ENCODE peak calls at places on chromosomes 13 and 19, in nine cellular contexts. G, R, M, K, H, D, N, S and O are unnamed samples.

GRCh38 chr19:1132625-1133383 is 29.0 kb downstream of the GPX4 start:
- DNase-seq in D (no peak), M (no peak), S (no peak), H (no peak), R (no peak), N (no peak), G (peak), K (no peak), O (no peak)

GRCh38 chr19:30447276-30447870 is 75.2 kb downstream of the ZNF536 start:
- DNase-seq in N (peak), K (no peak), D (no peak), M (no peak), R (no peak), S (no peak), H (no peak), G (no peak), O (peak)

GRCh38 chr19:4997297-4997696 is 28.4 kb downstream of the KDM4B start:
- DNase-seq in D (no peak), R (no peak), H (no peak), K (no peak), S (no peak), M (no peak), N (no peak), G (no peak), O (no peak)

GRCh38 chr13:90696254-90696653 is 651.2 kb upstream of the MIR17HG start:
- DNase-seq in K (no peak), N (no peak), S (no peak), G (no peak), R (peak), D (no peak), M (peak), H (peak), O (peak)

GRCh38 chr19:47479701-47480503 is 4.1 kb downstream of the KPTN start:
- DNase-seq in H (no peak), R (no peak), M (no peak), N (no peak), K (no peak), D (no peak), G (no peak), S (no peak), O (no peak)

GRCh38 chr19:38395381-38396127 is 7.1 kb downstream of the SPRED3 start:
- DNase-seq in D (no peak), H (no peak), G (no peak), M (no peak), R (no peak), N (no peak), S (no peak), K (no peak), O (no peak)

GRCh38 chr19:42529248-42529764 is 1.0 kb upstream of the CEACAM1 start:
- DNase-seq in D (no peak), H (peak), K (peak), N (no peak), R (peak), M (peak), S (peak), G (peak), O (no peak)

GRCh38 chr13:60286707-60287106 is 110.3 kb upstream of the TDRD3 start:
- DNase-seq in N (no peak), S (no peak), H (no peak), D (no peak), G (no peak), M (no peak), R (no peak), K (no peak), O (no peak)

GRCh38 chr19:7395360-7395781 is 46.6 kb downstream of the ARHGEF18 start:
- DNase-seq in H (no peak), D (no peak), R (no peak), K (peak), M (no peak), G (no peak), N (no peak), S (peak), O (no peak)

GRCh38 chr13:106537521-106537920 is 2.1 kb upstream of the EFNB2 start:
- DNase-seq in D (no peak), S (no peak), N (no peak), G (no peak), R (no peak), M (no peak), H (no peak), K (no peak), O (no peak)

GRCh38 chr13:60811581-60811980 is 414.6 kb downstream of the TDRD3 start:
- DNase-seq in N (no peak), H (no peak), S (no peak), R (no peak), G (no peak), M (no peak), K (no peak), D (no peak), O (no peak)

GRCh38 chr19:44746946-44747738 is 1.4 kb upstream of the BCL3 start:
- DNase-seq in M (peak), D (peak), G (peak), H (peak), K (peak), N (peak), R (no peak), S (peak), O (peak)

GRCh38 chr13:68784275-68784674 is 1323.4 kb upstream of the ATXN8OS start:
- DNase-seq in K (no peak), H (no peak), D (no peak), S (no peak), G (no peak), N (no peak), M (no peak), R (no peak), O (no peak)

GRCh38 chr13:77028202-77028601 is 1.2 kb upstream of the FBXL3 start:
- DNase-seq in S (no peak), M (no peak), D (no peak), N (no peak), R (no peak), G (no peak), H (peak), K (no peak), O (no peak)

GRCh38 chr13:110925023-110925608 is 10.2 kb upstream of the ANKRD10 start:
- DNase-seq in K (no peak), D (no peak), G (no peak), R (no peak), S (no peak), H (peak), N (no peak), M (no peak), O (no peak)

GRCh38 chr19:13117176-13117771 is 734 bp upstream of the TRMT1 start:
- DNase-seq in M (no peak), D (no peak), N (no peak), H (no peak), S (no peak), K (peak), R (no peak), G (no peak), O (no peak)

GRCh38 chr13:105572401-105572800 is 963.1 kb downstream of the EFNB2 start:
- DNase-seq in G (no peak), H (peak), S (no peak), D (no peak), M (no peak), N (no peak), R (peak), K (no peak), O (no peak)

GRCh38 chr13:76764429-76764828 is 121.8 kb downstream of the KCTD12 start:
- DNase-seq in H (peak), G (peak), N (peak), M (peak), S (peak), K (no peak), R (no peak), D (no peak), O (no peak)

GRCh38 chr19:5913739-5914357 is at the start of gene CAPS:
- DNase-seq in G (no peak), H (peak), R (no peak), D (no peak), M (peak), N (peak), S (no peak), K (no peak), O (peak)

GRCh38 chr19:35792888-35793287 is 17.5 kb downstream of the ARHGAP33 start:
- DNase-seq in N (no peak), M (no peak), R (no peak), G (no peak), K (no peak), S (no peak), H (no peak), D (no peak), O (no peak)

GRCh38 chr13:80235559-80236296 is 105.2 kb downstream of the SPRY2 start:
- DNase-seq in H (peak), D (no peak), G (no peak), M (no peak), N (no peak), S (no peak), K (peak), R (peak), O (peak)

GRCh38 chr13:100434010-100434763 is 154.4 kb downstream of the GGACT start:
- DNase-seq in K (peak), H (peak), N (no peak), R (peak), S (no peak), G (no peak), D (no peak), M (peak), O (peak)

GRCh38 chr13:36685912-36686311 is 12.1 kb downstream of the SERTM1 start:
- DNase-seq in M (peak), S (peak), H (peak), G (no peak), D (no peak), N (no peak), K (no peak), R (peak), O (peak)

GRCh38 chr13:49836516-49836915 is 44.0 kb upstream of the KPNA3 start:
- DNase-seq in M (no peak), G (no peak), D (no peak), S (no peak), R (no peak), K (no peak), N (no peak), H (no peak), O (no peak)

GRCh38 chr19:50969413-50969760 is at the start of gene KLK6:
- DNase-seq in K (no peak), H (no peak), R (no peak), M (no peak), S (no peak), D (no peak), G (no peak), N (no peak), O (no peak)

GRCh38 chr19:37221136-37221535 is 3.1 kb downstream of the ZNF383 start:
- DNase-seq in M (no peak), G (no peak), N (no peak), R (no peak), K (no peak), S (no peak), H (no peak), D (no peak), O (no peak)

GRCh38 chr19:16541526-16542044 is 652 bp downstream of the CHERP start:
- DNase-seq in G (peak), S (no peak), K (peak), R (no peak), H (peak), N (no peak), M (peak), D (no peak), O (no peak)

GRCh38 chr13:112455476-112456059 is 79.4 kb downstream of the SPACA7 start:
- DNase-seq in R (no peak), S (no peak), K (no peak), N (no peak), M (no peak), H (no peak), G (no peak), D (no peak), O (no peak)

GRCh38 chr13:111964411-111965035 is 102.4 kb upstream of the SOX1 start:
- DNase-seq in N (no peak), G (no peak), K (no peak), H (no peak), M (no peak), R (no peak), D (no peak), S (no peak), O (no peak)

GRCh38 chr13:106230450-106230849 is 305.0 kb downstream of the EFNB2 start:
- DNase-seq in H (peak), R (no peak), G (no peak), N (no peak), M (peak), D (no peak), K (no peak), S (no peak), O (no peak)

DNA sequence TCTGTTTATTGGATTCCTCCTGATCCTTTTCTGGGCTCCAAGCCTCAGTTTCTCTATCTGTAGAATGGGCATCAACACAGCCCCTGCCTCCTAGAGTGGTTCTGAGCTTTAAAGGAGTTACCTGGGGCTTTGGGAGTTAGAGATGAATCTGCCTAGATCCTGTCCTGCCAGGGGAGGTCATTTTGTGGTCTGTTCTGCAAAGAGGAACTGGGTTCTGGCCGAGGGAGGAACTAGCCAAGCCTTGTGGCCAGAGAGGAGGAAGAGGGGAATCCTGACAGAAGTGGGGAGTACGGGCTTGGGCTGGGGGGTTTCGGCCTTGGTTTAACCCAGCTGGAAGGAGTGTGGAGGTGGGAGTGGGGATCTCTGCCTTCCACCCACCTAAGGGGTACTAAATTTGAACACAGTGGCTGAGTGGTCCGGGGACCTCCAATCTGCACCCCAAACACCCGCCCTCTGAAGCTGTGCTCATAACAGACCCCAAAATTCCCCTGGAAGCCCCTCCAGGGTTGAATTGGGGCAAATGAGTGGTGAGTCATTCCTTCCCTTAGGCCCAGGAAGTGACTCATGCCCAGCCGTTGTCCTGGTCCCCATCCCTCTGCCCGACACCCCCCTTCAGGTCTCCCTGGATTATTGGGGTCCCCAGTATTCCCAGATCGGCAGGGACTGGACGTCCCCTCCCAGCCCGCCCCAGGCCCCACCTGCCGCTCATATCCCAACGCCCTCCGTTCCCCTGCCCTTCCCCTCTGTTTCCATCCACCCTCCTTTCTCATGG is 2.8 kb downstream of the ADGRE5 start:
- DNase-seq in H (peak), K (peak), R (no peak), M (peak), G (peak), N (peak), S (no peak), D (no peak), O (no peak)
- H3K4me3 ChIP-seq in H (no peak), K (peak), R (peak), M (no peak), G (peak), N (peak), S (no peak), D (peak), O (no peak)

DNA sequence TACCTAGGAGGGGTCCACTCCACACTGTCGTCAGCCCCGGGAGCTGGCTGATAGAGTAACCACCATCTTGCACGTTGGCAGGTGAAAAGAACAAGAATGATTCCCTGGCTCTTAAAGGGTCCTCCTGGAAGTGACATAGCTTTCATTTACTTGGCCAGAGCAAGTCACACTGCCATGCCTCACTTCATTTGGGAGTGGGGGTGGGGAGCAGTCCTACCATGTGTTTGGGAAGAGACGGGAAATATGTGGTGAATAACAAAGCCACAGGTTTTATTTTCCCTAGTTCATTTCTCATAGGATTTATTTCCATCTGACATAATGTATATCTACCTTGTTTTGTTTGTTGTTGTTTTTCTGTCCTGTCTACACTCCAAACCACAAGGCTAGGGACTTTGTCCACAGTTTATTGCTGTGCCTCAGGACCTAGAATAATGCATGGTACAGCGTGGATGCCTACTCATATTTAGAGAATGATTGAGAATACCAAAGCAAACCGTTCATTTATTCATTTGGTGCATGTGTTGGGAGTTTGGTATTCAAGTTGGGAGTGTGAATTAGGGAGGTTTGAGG is 26.8 kb downstream of the UBAC2 start:
- DNase-seq in D (no peak), H (no peak), N (no peak), K (no peak), M (no peak), R (no peak), S (no peak), G (no peak), O (no peak)
- H3K4me3 ChIP-seq in D (no peak), H (no peak), N (no peak), K (no peak), M (no peak), R (no peak), S (no peak), G (no peak), O (no peak)

DNA sequence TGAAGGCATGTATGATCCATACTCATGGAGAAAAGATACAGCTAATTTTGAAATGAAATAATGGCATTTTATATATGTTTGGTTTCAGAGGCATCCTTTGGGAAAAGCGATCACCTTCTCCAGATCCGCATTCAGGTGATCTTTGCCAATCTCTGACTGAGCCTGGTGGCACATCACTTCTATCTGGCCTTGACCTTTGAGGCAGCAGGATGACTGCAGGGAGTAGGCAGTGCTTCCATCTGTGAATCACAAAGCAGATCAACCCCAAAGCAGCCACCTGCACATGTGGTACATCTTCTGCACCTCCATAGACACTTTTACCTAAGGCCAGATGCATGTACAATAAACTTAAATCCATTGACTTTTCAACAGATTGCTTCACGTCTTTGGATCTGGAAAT is 53.4 kb downstream of the SPATA13 start:
- DNase-seq in K (no peak), H (no peak), R (no peak), D (no peak), N (no peak), G (no peak), M (no peak), S (no peak), O (no peak)
- H3K4me3 ChIP-seq in K (no peak), H (no peak), R (no peak), D (no peak), N (no peak), G (no peak), M (no peak), S (no peak), O (no peak)

GRCh38 chr19:33795370-33796163 is 1.1 kb upstream of the KCTD15 start:
- DNase-seq in H (peak), M (peak), K (peak), G (peak), S (peak), N (peak), R (no peak), D (peak), O (no peak)

GRCh38 chr19:33796164-33797100 is at the start of gene KCTD15:
- DNase-seq in K (peak), G (peak), D (no peak), R (no peak), M (peak), S (no peak), H (peak), N (no peak), O (no peak)

GRCh38 chr19:33798701-33799111 is 2.0 kb downstream of the KCTD15 start:
- DNase-seq in M (peak), G (no peak), H (peak), D (no peak), S (no peak), R (no peak), K (no peak), N (no peak), O (no peak)

GRCh38 chr19:33797821-33798633 is 1.4 kb downstream of the KCTD15 start:
- DNase-seq in N (peak), D (no peak), K (no peak), H (peak), M (peak), G (peak), S (no peak), R (no peak), O (no peak)

GRCh38 chr19:33794578-33795369 is 1.9 kb upstream of the KCTD15 start:
- DNase-seq in K (no peak), D (no peak), R (no peak), S (no peak), H (peak), M (no peak), G (no peak), N (no peak), O (no peak)
- H3K4me3 ChIP-seq in K (peak), D (peak), R (peak), S (peak), H (peak), M (peak), G (peak), N (peak), O (peak)